ENCODE peak calls at places on chromosome 22, in six cellular contexts. C, M, J, W, F and S are unnamed samples.

GRCh38 chr22:31055322-31056159 is 25.6 kb upstream of the SMTN start:
- DNase-seq in F (peak; percentile 85), W (peak; percentile 30), M (no peak), C (no peak), J (no peak), S (no peak)

GRCh38 chr22:46079861-46080821 is 70.2 kb upstream of the PPARA start:
- DNase-seq in M (no peak), F (peak; percentile 75), W (peak; percentile 13), C (no peak), J (no peak), S (no peak)

GRCh38 chr22:28994522-28994921 is 67.1 kb downstream of the C22orf31 start:
- DNase-seq in W (no peak), M (no peak), C (no peak), F (no peak), J (no peak), S (no peak)

GRCh38 chr22:22702159-22702873 is 57.9 kb downstream of the GGTLC2 start:
- DNase-seq in W (no peak), C (no peak), F (no peak), J (no peak), M (no peak), S (no peak)

GRCh38 chr22:41512421-41513194 is 31.7 kb downstream of the POLR3H start:
- DNase-seq in F (peak; percentile 46), M (no peak), W (peak; percentile 53), J (no peak), C (no peak), S (no peak)

GRCh38 chr22:41003041-41003440 is 51.9 kb downstream of the RBX1 start:
- DNase-seq in C (no peak), J (no peak), W (no peak), M (no peak), F (no peak), S (no peak)

GRCh38 chr22:40479887-40480538 is 109.6 kb downstream of the SGSM3 start:
- DNase-seq in F (no peak), C (peak; percentile 73), M (no peak), J (no peak), W (no peak), S (no peak)

GRCh38 chr22:41028841-41029240 is 63.6 kb upstream of the EP300 start:
- DNase-seq in J (no peak), F (no peak), M (no peak), C (no peak), W (no peak), S (peak; percentile 35)

GRCh38 chr22:28894793-28895192 is 11.4 kb downstream of the ZNRF3 start:
- DNase-seq in W (no peak), C (no peak), J (no peak), F (no peak), M (no peak), S (no peak)

GRCh38 chr22:38312261-38312800 is 4.9 kb downstream of the CSNK1E start:
- DNase-seq in J (no peak), C (no peak), W (no peak), F (no peak), M (no peak), S (no peak)

GRCh38 chr22:35531202-35531601 is 9.4 kb upstream of the RASD2 start:
- DNase-seq in W (no peak), F (no peak), J (no peak), C (no peak), M (no peak), S (no peak)

GRCh38 chr22:49780281-49780991 is 47.2 kb downstream of the BRD1 start:
- DNase-seq in J (no peak), F (peak; percentile 14), W (no peak), C (no peak), M (no peak), S (no peak)

GRCh38 chr22:29343313-29343805 is 27.9 kb upstream of the RASL10A start:
- DNase-seq in C (no peak), M (no peak), J (no peak), F (peak; percentile 73), W (no peak), S (no peak)

GRCh38 chr22:33467718-33468117 is 409.5 kb upstream of the SYN3 start:
- DNase-seq in M (no peak), F (no peak), W (no peak), C (no peak), J (no peak), S (no peak)

GRCh38 chr22:46267431-46268279 is at the start of gene TTC38:
- DNase-seq in C (peak; percentile 80), F (peak; percentile 96), W (peak; percentile 69), M (peak; percentile 44), J (peak; percentile 46), S (peak; percentile 75)

GRCh38 chr22:31332886-31333285 is 13.3 kb downstream of the PATZ1 start:
- DNase-seq in M (no peak), W (no peak), C (no peak), J (no peak), F (no peak), S (no peak)

GRCh38 chr22:37484115-37485005 is 1.8 kb downstream of the MFNG start:
- DNase-seq in J (peak; percentile 95), C (peak; percentile 96), M (peak; percentile 63), W (peak; percentile 60), F (peak; percentile 80), S (peak; percentile 75)

GRCh38 chr22:45335854-45336492 is 26.2 kb downstream of the FAM118A start:
- DNase-seq in F (no peak), J (no peak), M (no peak), W (no peak), C (no peak), S (no peak)

GRCh38 chr22:43885319-43885671 is 6.5 kb downstream of the PNPLA5 start:
- DNase-seq in W (no peak), J (no peak), M (no peak), C (no peak), F (no peak), S (no peak)

GRCh38 chr22:19375435-19375834 is 56.1 kb downstream of the HIRA start:
- DNase-seq in W (no peak), M (no peak), J (no peak), C (no peak), F (no peak), S (no peak)

GRCh38 chr22:29695129-29695926 is 24.5 kb upstream of the CABP7 start:
- DNase-seq in J (no peak), M (no peak), W (no peak), F (no peak), C (no peak), S (no peak)

GRCh38 chr22:42300286-42301071 is 30.0 kb upstream of the TCF20 start:
- DNase-seq in J (peak; percentile 85), W (no peak), F (no peak), C (peak; percentile 89), M (peak; percentile 27), S (no peak)

GRCh38 chr22:25680949-25681348 is 61.0 kb upstream of the MYO18B start:
- DNase-seq in W (no peak), C (no peak), M (no peak), J (no peak), F (no peak), S (no peak)

GRCh38 chr22:37843746-37844089 is 416 bp downstream of the ANKRD54 start:
- DNase-seq in M (peak; percentile 44), F (peak; percentile 47), W (peak; percentile 71), C (no peak), J (peak; percentile 66), S (no peak)

GRCh38 chr22:40718250-40719204 is 39.2 kb downstream of the MCHR1 start:
- DNase-seq in C (no peak), M (no peak), W (no peak), J (no peak), F (no peak), S (no peak)

GRCh38 chr22:30000566-30000965 is 79.7 kb upstream of the HORMAD2 start:
- DNase-seq in M (no peak), W (no peak), F (no peak), J (no peak), C (no peak), S (no peak)

GRCh38 chr22:39185601-39186012 is 33.1 kb upstream of the CBX7 start:
- DNase-seq in J (no peak), C (no peak), F (peak; percentile 80), M (no peak), W (no peak), S (no peak)

GRCh38 chr22:20514658-20515406 is 7.4 kb downstream of the MED15 start:
- DNase-seq in W (no peak), J (no peak), F (no peak), M (no peak), C (no peak), S (no peak)

GRCh38 chr22:17969732-17970131 is 54.6 kb downstream of the MICAL3 start:
- DNase-seq in W (no peak), C (no peak), F (peak; percentile 51), J (no peak), M (no peak), S (no peak)

GRCh38 chr22:44026630-44027511 is 2.8 kb downstream of the PARVB start:
- DNase-seq in C (peak; percentile 94), J (peak; percentile 86), F (peak; percentile 84), M (peak; percentile 54), W (no peak), S (peak; percentile 84)

GRCh38 chr22:19957445-19957844 is 15.8 kb upstream of the TXNRD2 start:
- DNase-seq in W (peak; percentile 13), F (peak; percentile 13), J (no peak), C (no peak), M (no peak), S (no peak)

GRCh38 chr22:46863794-46864193 is 101.3 kb downstream of the TBC1D22A start:
- DNase-seq in C (no peak), J (no peak), M (no peak), F (no peak), W (no peak), S (no peak)

GRCh38 chr22:50459443-50460140 is 15.2 kb downstream of the SBF1 start:
- DNase-seq in F (no peak), J (no peak), C (no peak), W (no peak), M (no peak), S (no peak)

GRCh38 chr22:38299001-38299651 is 18.1 kb downstream of the CSNK1E start:
- DNase-seq in J (no peak), F (no peak), W (no peak), C (no peak), M (no peak), S (no peak)

GRCh38 chr22:36761553-36762240 is 14.2 kb downstream of the IFT27 start:
- DNase-seq in J (no peak), C (no peak), W (no peak), F (no peak), M (no peak), S (no peak)

GRCh38 chr22:49855491-49855911 is 1.9 kb downstream of the ZBED4 start:
- DNase-seq in M (no peak), J (peak; percentile 31), F (no peak), W (no peak), C (no peak), S (peak; percentile 9)

GRCh38 chr22:46511391-46512370 is 25.7 kb downstream of the CELSR1 start:
- DNase-seq in C (no peak), M (no peak), J (no peak), W (no peak), F (no peak), S (no peak)